ENCODE peak calls at places on chromosomes 3 and 15, in seven cellular contexts. P, E, H, N, J, W and G are unnamed samples.

GRCh38 chr3:194977341-194977740 is 291.7 kb downstream of the FAM43A start:
- DNase-seq in P (no peak), E (no peak), H (no peak), N (no peak), J (no peak), W (no peak), G (no peak)

GRCh38 chr3:169430687-169431404 is 232.7 kb downstream of the MECOM start:
- DNase-seq in P (peak), E (no peak), H (no peak), N (no peak), J (peak), W (peak), G (no peak)

GRCh38 chr3:172846706-172847105 is 96.2 kb downstream of the ECT2 start:
- DNase-seq in P (no peak), E (no peak), H (no peak), N (no peak), J (no peak), W (no peak), G (no peak)

GRCh38 chr3:96931491-96931890 is 117.1 kb downstream of the EPHA6 start:
- DNase-seq in P (no peak), E (no peak), H (no peak), N (no peak), J (no peak), W (no peak), G (no peak)

GRCh38 chr3:106830334-106830733 is 546.9 kb upstream of the CCDC54 start:
- DNase-seq in P (no peak), E (no peak), H (no peak), N (no peak), J (no peak), W (no peak), G (no peak)

GRCh38 chr15:80179025-80179759 is 26.4 kb downstream of the FAH start:
- DNase-seq in P (peak), E (no peak), H (no peak), N (no peak), J (no peak), W (no peak), G (no peak)

GRCh38 chr15:50786871-50787270 is 21.4 kb upstream of the SPPL2A start:
- DNase-seq in P (no peak), E (no peak), H (no peak), N (no peak), J (no peak), W (no peak), G (no peak)

GRCh38 chr3:42247576-42248027 is 18.4 kb downstream of the CCK start:
- DNase-seq in P (peak), E (peak), H (no peak), N (peak), J (peak), W (peak), G (no peak)

GRCh38 chr3:184583345-184584000 is 21.9 kb downstream of the EPHB3 start:
- DNase-seq in P (no peak), E (no peak), H (peak), N (no peak), J (no peak), W (no peak), G (peak)

GRCh38 chr15:92648190-92648875 is 7.2 kb downstream of the FAM174B start:
- DNase-seq in P (no peak), E (no peak), H (no peak), N (no peak), J (no peak), W (no peak), G (no peak)

GRCh38 chr3:58471025-58471887 is 20.6 kb upstream of the KCTD6 start:
- DNase-seq in P (peak), E (peak), H (no peak), N (no peak), J (peak), W (peak), G (no peak)

GRCh38 chr3:30649572-30650310 is 43.3 kb downstream of the TGFBR2 start:
- DNase-seq in P (peak), E (no peak), H (no peak), N (no peak), J (no peak), W (no peak), G (no peak)

GRCh38 chr3:187104956-187105355 is 34.3 kb downstream of the RPL39L start:
- DNase-seq in P (no peak), E (no peak), H (no peak), N (no peak), J (no peak), W (no peak), G (no peak)

GRCh38 chr3:32154180-32154579 is 47.8 kb downstream of the GPD1L start:
- DNase-seq in P (no peak), E (no peak), H (no peak), N (no peak), J (no peak), W (no peak), G (no peak)

GRCh38 chr15:70829366-70830166 is 24.4 kb downstream of the LARP6 start:
- DNase-seq in P (no peak), E (no peak), H (no peak), N (no peak), J (no peak), W (no peak), G (no peak)

GRCh38 chr3:71129611-71130515 is 453.7 kb downstream of the FOXP1 start:
- DNase-seq in P (peak), E (no peak), H (no peak), N (no peak), J (no peak), W (no peak), G (no peak)

GRCh38 chr15:74781673-74782595 is at the start of gene CSK:
- DNase-seq in P (peak), E (no peak), H (peak), N (peak), J (peak), W (no peak), G (no peak)

GRCh38 chr3:14598143-14598569 is 53.4 kb upstream of the CCDC174 start:
- DNase-seq in P (peak), E (no peak), H (no peak), N (no peak), J (no peak), W (no peak), G (no peak)

GRCh38 chr15:51846066-51846462 is 16.6 kb downstream of the TMOD3 start:
- DNase-seq in P (no peak), E (no peak), H (no peak), N (no peak), J (no peak), W (no peak), G (no peak)
- H3K27ac ChIP-seq in P (peak), E (peak), H (peak), N (peak), J (peak), W (peak), G (peak)

GRCh38 chr3:182795383-182795782 is 2.1 kb downstream of the ATP11B start:
- DNase-seq in P (no peak), E (no peak), H (no peak), N (no peak), J (no peak), W (no peak), G (no peak)
- H3K4me3 ChIP-seq in P (peak), E (peak), H (peak), N (peak), J (peak), W (peak), G (peak)

DNA sequence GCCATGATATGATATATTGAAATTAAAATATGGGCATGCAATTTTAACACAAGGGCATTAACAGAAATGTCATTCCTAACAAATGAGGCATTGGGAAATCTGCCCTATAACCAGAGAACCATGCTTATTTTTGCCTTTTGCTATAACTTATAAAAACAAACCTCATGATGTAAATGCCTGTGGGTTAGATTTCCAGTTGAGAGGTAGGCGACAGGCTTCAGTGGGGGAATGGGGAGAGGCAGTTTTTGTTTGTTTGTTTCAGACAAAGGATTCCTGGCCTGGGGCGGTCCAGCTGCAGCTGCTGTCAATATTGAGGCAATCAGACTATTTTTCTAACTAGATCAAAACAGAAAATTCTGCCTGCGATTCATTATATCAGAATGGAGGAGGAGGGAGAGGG is 490.4 kb upstream of the CFAP20DC start:
- DNase-seq in P (peak), E (no peak), H (no peak), N (no peak), J (no peak), W (no peak), G (no peak)
- TF ChIP-seq CTCF in P (no peak), E (no peak), H (no peak), N (no peak), J (no peak), W (no peak), G (no peak)

DNA sequence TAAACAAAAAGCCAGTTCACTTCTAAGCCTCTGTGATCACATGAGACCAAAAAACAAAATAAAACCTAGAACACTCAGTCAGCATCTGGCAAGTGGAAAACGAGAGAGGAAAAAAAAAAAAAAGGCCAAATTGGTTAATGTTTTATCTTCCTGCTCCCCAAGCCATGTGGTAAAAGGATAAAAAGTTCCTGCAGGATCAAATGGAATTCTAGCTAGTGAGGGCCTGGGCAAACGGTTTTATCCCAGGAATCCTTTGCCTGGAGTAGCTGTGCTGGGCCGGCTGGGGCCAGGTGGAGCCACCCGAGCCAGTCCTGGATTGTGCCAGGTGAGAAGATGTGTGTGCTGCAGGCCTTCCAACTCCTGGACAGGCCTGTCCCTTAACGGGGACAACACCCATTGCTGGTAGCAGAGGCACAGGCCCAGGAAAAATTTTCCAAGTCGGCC is 13.2 kb downstream of the SMAD6 start:
- DNase-seq in P (no peak), E (no peak), H (no peak), N (no peak), J (no peak), W (no peak), G (no peak)
- H3K27ac ChIP-seq in P (no peak), E (no peak), H (no peak), N (peak), J (peak), W (no peak), G (no peak)

GRCh38 chr3:166284994-166285393 is 447.8 kb upstream of the BCHE start:
- DNase-seq in P (peak), E (no peak), H (no peak), N (no peak), J (no peak), W (no peak), G (no peak)

GRCh38 chr3:166282931-166283330 is 445.7 kb upstream of the BCHE start:
- DNase-seq in P (no peak), E (no peak), H (no peak), N (no peak), J (no peak), W (no peak), G (no peak)

GRCh38 chr3:166283856-166284255 is 446.6 kb upstream of the BCHE start:
- DNase-seq in P (peak), E (no peak), H (no peak), N (peak), J (no peak), W (no peak), G (no peak)
- H3K4me3 ChIP-seq in P (no peak), E (no peak), H (no peak), N (peak), J (no peak), W (no peak), G (peak)

DNA sequence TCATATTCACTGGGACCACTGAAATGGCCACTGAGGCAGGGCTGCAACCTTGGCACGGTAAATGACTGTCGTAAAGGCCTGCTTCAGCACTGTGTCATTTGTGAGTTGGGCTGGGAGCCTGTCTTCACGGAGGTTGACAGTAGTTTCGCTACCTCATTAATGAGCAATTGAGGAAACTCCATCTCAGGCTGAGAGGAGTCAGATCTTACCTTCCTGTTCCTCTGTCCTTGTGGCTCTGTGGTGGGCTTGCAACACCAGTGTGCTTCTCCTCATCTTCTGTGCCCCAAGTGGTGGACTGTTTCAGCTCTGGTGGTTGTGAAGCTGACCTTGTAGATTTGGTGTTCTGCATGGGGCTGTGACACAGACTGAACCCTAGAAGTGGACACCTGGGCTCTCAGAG is 80.1 kb upstream of the EIF1B start:
- DNase-seq in P (no peak), E (no peak), H (no peak), N (no peak), J (no peak), W (no peak), G (no peak)
- TF ChIP-seq CTCF in P (no peak), E (no peak), H (no peak), N (no peak), J (no peak), W (no peak), G (no peak)

GRCh38 chr15:58736244-58736643 is 13.3 kb downstream of the ADAM10 start:
- DNase-seq in P (no peak), E (no peak), H (no peak), N (no peak), J (no peak), W (no peak), G (no peak)

GRCh38 chr15:58734859-58735258 is 14.6 kb downstream of the ADAM10 start:
- DNase-seq in P (no peak), E (no peak), H (no peak), N (no peak), J (no peak), W (no peak), G (no peak)

GRCh38 chr15:58732620-58733363 is 16.7 kb downstream of the ADAM10 start:
- DNase-seq in P (no peak), E (no peak), H (no peak), N (no peak), J (no peak), W (no peak), G (no peak)

GRCh38 chr15:58726867-58727266 is 22.6 kb downstream of the ADAM10 start:
- DNase-seq in P (no peak), E (no peak), H (no peak), N (no peak), J (no peak), W (no peak), G (no peak)

GRCh38 chr15:58731756-58732535 is 17.6 kb downstream of the ADAM10 start:
- DNase-seq in P (peak), E (peak), H (no peak), N (no peak), J (no peak), W (no peak), G (no peak)
- H3K27ac ChIP-seq in P (peak), E (peak), H (no peak), N (no peak), J (peak), W (peak), G (peak)